ENCODE peak calls at places on chromosomes 16 and 17, in nine cellular contexts. One of them, this sample, is unnamed.

GRCh38 chr17:17763136-17763535 is 73.7 kb downstream of the SREBF1 start:
- DNase-seq in uterus: no peak
- DNase-seq in stomach: no peak
- DNase-seq in prostate gland: no peak
- DNase-seq in ovary: no peak
- DNase-seq in Peyer's patch: no peak
- DNase-seq in tibial nerve: no peak
- DNase-seq in heart left ventricle: no peak
- DNase-seq in adrenal gland: no peak
- DNase-seq in this sample: no peak

GRCh38 chr17:2996938-2997670 is 66.3 kb downstream of the OR1D5 start:
- DNase-seq in Peyer's patch: peak; percentile 19
- DNase-seq in uterus: no peak
- DNase-seq in heart left ventricle: no peak
- DNase-seq in ovary: no peak
- DNase-seq in stomach: no peak
- DNase-seq in prostate gland: no peak
- DNase-seq in tibial nerve: no peak
- DNase-seq in adrenal gland: no peak
- DNase-seq in this sample: no peak

GRCh38 chr17:7656958-7657715 is 6.4 kb downstream of the ATP1B2 start:
- DNase-seq in heart left ventricle: peak; percentile 76
- DNase-seq in ovary: peak; percentile 73
- DNase-seq in Peyer's patch: no peak
- DNase-seq in prostate gland: no peak
- DNase-seq in uterus: peak; percentile 63
- DNase-seq in adrenal gland: peak; percentile 93
- DNase-seq in tibial nerve: no peak
- DNase-seq in stomach: no peak
- DNase-seq in this sample: peak; percentile 46

GRCh38 chr17:1271020-1271423 is 778 bp downstream of the BHLHA9 start:
- DNase-seq in stomach: no peak
- DNase-seq in uterus: no peak
- DNase-seq in Peyer's patch: no peak
- DNase-seq in prostate gland: no peak
- DNase-seq in heart left ventricle: no peak
- DNase-seq in tibial nerve: no peak
- DNase-seq in ovary: no peak
- DNase-seq in adrenal gland: no peak
- DNase-seq in this sample: no peak

GRCh38 chr17:71936977-71937376 is 183.8 kb upstream of the SOX9 start:
- DNase-seq in uterus: no peak
- DNase-seq in ovary: no peak
- DNase-seq in stomach: no peak
- DNase-seq in prostate gland: no peak
- DNase-seq in adrenal gland: no peak
- DNase-seq in Peyer's patch: no peak
- DNase-seq in heart left ventricle: no peak
- DNase-seq in tibial nerve: no peak
- DNase-seq in this sample: no peak

GRCh38 chr17:8436169-8436932 is 667 bp downstream of the NDEL1 start:
- DNase-seq in heart left ventricle: peak; percentile 62
- DNase-seq in prostate gland: peak; percentile 41
- DNase-seq in Peyer's patch: peak; percentile 85
- DNase-seq in stomach: peak; percentile 69
- DNase-seq in adrenal gland: peak; percentile 76
- DNase-seq in tibial nerve: peak; percentile 18
- DNase-seq in uterus: no peak
- DNase-seq in ovary: peak; percentile 50
- DNase-seq in this sample: peak; percentile 61

GRCh38 chr17:73986641-73987177 is 216.8 kb upstream of the RPL38 start:
- DNase-seq in ovary: no peak
- DNase-seq in stomach: no peak
- DNase-seq in prostate gland: no peak
- DNase-seq in uterus: no peak
- DNase-seq in Peyer's patch: no peak
- DNase-seq in heart left ventricle: no peak
- DNase-seq in tibial nerve: no peak
- DNase-seq in adrenal gland: no peak
- DNase-seq in this sample: no peak

GRCh38 chr16:86319871-86320270 is 190.5 kb upstream of the FOXF1 start:
- DNase-seq in Peyer's patch: no peak
- DNase-seq in uterus: no peak
- DNase-seq in heart left ventricle: no peak
- DNase-seq in prostate gland: no peak
- DNase-seq in ovary: no peak
- DNase-seq in stomach: no peak
- DNase-seq in adrenal gland: no peak
- DNase-seq in tibial nerve: no peak
- DNase-seq in this sample: no peak

GRCh38 chr17:40516581-40517285 is 15.3 kb upstream of the TNS4 start:
- DNase-seq in uterus: peak; percentile 11
- DNase-seq in adrenal gland: no peak
- DNase-seq in tibial nerve: no peak
- DNase-seq in ovary: no peak
- DNase-seq in prostate gland: no peak
- DNase-seq in Peyer's patch: no peak
- DNase-seq in stomach: no peak
- DNase-seq in heart left ventricle: no peak
- DNase-seq in this sample: peak; percentile 2

GRCh38 chr17:77098884-77099545 is 41.8 kb upstream of the SEC14L1 start:
- DNase-seq in ovary: peak; percentile 51
- DNase-seq in Peyer's patch: no peak
- DNase-seq in heart left ventricle: peak; percentile 61
- DNase-seq in prostate gland: peak; percentile 53
- DNase-seq in uterus: peak; percentile 43
- DNase-seq in tibial nerve: no peak
- DNase-seq in stomach: peak; percentile 57
- DNase-seq in adrenal gland: peak; percentile 81
- DNase-seq in this sample: peak; percentile 55

GRCh38 chr17:62187681-62188080 is 122.6 kb upstream of the MED13 start:
- DNase-seq in tibial nerve: no peak
- DNase-seq in uterus: no peak
- DNase-seq in Peyer's patch: no peak
- DNase-seq in stomach: no peak
- DNase-seq in adrenal gland: no peak
- DNase-seq in ovary: no peak
- DNase-seq in prostate gland: no peak
- DNase-seq in heart left ventricle: no peak
- DNase-seq in this sample: no peak

GRCh38 chr17:60167095-60167741 is 17.4 kb downstream of the CA4 start:
- DNase-seq in adrenal gland: no peak
- DNase-seq in stomach: peak; percentile 82
- DNase-seq in heart left ventricle: no peak
- DNase-seq in prostate gland: no peak
- DNase-seq in ovary: no peak
- DNase-seq in Peyer's patch: no peak
- DNase-seq in tibial nerve: no peak
- DNase-seq in uterus: no peak
- DNase-seq in this sample: no peak

GRCh38 chr17:30942311-30943079 is 20.8 kb downstream of the ADAP2 start:
- DNase-seq in ovary: no peak
- DNase-seq in uterus: no peak
- DNase-seq in adrenal gland: no peak
- DNase-seq in prostate gland: no peak
- DNase-seq in heart left ventricle: no peak
- DNase-seq in Peyer's patch: no peak
- DNase-seq in stomach: no peak
- DNase-seq in tibial nerve: no peak
- DNase-seq in this sample: no peak

GRCh38 chr16:69412287-69412686 is 12.1 kb upstream of the CYB5B start:
- DNase-seq in adrenal gland: peak; percentile 81
- DNase-seq in heart left ventricle: no peak
- DNase-seq in Peyer's patch: no peak
- DNase-seq in stomach: no peak
- DNase-seq in uterus: no peak
- DNase-seq in prostate gland: no peak
- DNase-seq in ovary: no peak
- DNase-seq in tibial nerve: no peak
- DNase-seq in this sample: no peak

GRCh38 chr17:13204607-13205237 is 186.9 kb upstream of the ELAC2 start:
- DNase-seq in prostate gland: no peak
- DNase-seq in stomach: no peak
- DNase-seq in adrenal gland: no peak
- DNase-seq in ovary: no peak
- DNase-seq in heart left ventricle: no peak
- DNase-seq in tibial nerve: no peak
- DNase-seq in Peyer's patch: no peak
- DNase-seq in uterus: no peak
- DNase-seq in this sample: no peak

GRCh38 chr17:29119265-29119664 is 60.9 kb downstream of the MYO18A start:
- DNase-seq in tibial nerve: no peak
- DNase-seq in stomach: no peak
- DNase-seq in prostate gland: no peak
- DNase-seq in heart left ventricle: no peak
- DNase-seq in uterus: no peak
- DNase-seq in ovary: no peak
- DNase-seq in Peyer's patch: no peak
- DNase-seq in adrenal gland: no peak
- DNase-seq in this sample: no peak
- H3K36me3 ChIP-seq in tibial nerve: peaks cover 67% of the 10 kb centered on the region
- H3K36me3 ChIP-seq in stomach: peaks cover 86% of the 10 kb centered on the region
- H3K36me3 ChIP-seq in prostate gland: no peaks in the 10 kb centered on the region
- H3K36me3 ChIP-seq in heart left ventricle: peaks cover 74% of the 10 kb centered on the region
- H3K36me3 ChIP-seq in uterus: no peaks in the 10 kb centered on the region
- H3K36me3 ChIP-seq in ovary: no peaks in the 10 kb centered on the region
- H3K36me3 ChIP-seq in Peyer's patch: no peaks in the 10 kb centered on the region
- H3K36me3 ChIP-seq in adrenal gland: peaks cover 56% of the 10 kb centered on the region
- H3K36me3 ChIP-seq in this sample: peaks cover 26% of the 10 kb centered on the region

DNA sequence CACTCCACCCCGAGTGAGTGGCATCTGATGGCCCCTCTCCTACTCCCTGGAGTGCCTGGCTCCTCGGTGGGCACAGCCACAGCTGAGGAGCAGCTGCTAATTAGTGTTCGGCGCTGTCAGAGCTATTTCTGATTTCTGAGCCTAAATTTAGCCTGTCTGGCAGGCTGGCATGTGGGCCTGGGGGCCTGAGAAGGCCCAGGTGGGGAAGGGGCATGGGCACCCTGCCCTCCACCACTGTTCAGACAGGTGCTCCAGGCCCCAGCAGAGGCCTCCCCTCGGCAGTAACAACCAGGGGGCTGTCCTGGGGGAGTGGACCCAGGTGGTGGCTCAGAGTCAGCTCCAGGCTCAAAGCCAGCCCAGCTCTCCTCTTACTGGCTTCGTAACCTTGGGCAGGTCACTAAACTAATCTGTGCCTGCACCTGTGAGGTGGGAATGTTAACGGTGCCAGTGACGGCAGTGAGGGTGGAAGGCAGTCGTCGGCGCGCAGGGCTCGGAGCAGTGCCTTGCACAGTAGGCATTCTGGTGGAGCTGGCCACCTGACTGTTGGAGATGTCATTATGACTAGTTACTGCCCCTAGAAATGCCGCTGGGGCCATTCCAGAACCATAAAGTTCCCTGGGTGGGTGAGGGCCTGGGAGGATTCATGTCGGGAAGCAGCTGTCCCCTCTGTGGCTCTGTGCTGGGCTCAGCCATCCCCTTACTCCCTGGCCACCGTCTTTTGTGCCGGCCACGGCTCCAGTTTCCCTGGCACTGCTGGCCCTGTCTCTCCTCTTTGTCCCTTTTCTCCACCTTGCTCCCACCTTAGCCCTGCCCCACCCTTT is 6.6 kb downstream of the FMNL1 start:
- DNase-seq in prostate gland: no peak
- DNase-seq in uterus: no peak
- DNase-seq in Peyer's patch: no peak
- DNase-seq in adrenal gland: no peak
- DNase-seq in ovary: no peak
- DNase-seq in heart left ventricle: no peak
- DNase-seq in stomach: no peak
- DNase-seq in tibial nerve: no peak
- DNase-seq in this sample: no peak
- TF ChIP-seq POLR2A in prostate gland: no peak
- TF ChIP-seq POLR2A in uterus: no peak
- TF ChIP-seq POLR2A in Peyer's patch: no peak
- TF ChIP-seq POLR2A in adrenal gland: no peak
- TF ChIP-seq POLR2A in ovary: no peak
- TF ChIP-seq POLR2A in heart left ventricle: no peak
- TF ChIP-seq POLR2A in stomach: no peak
- TF ChIP-seq POLR2A in tibial nerve: no peak
- TF ChIP-seq POLR2A in this sample: no peak

DNA sequence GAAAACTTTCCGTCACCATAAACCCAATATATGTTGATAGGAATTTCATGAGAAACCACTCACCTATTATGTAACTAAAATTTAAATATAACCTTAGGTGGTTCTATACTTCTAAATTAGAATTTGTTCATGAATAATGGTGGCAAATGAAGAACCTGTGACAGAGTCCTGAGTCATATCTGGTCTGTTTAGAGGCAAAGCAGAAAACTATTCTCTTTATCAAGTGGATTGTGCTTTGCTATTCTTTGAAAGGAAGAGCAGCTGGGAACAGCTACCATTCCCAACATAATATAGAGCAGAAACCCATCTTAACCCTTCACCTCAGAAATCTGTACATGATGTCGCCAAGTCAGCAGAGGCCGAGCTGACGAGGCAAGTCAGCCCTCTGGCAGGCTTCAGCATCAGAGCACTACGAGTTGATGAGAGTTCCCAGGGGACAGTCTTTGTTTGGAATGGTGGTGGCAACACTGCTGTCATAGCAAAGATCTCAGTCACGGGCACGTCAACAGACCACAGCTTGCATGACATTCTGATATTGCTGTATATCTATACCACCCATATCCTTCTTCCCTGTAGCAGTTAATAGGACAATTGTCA is 631.9 kb upstream of the CA10 start:
- DNase-seq in uterus: no peak
- DNase-seq in adrenal gland: no peak
- DNase-seq in Peyer's patch: no peak
- DNase-seq in ovary: no peak
- DNase-seq in heart left ventricle: no peak
- DNase-seq in prostate gland: no peak
- DNase-seq in tibial nerve: no peak
- DNase-seq in stomach: no peak
- DNase-seq in this sample: no peak
- TF ChIP-seq CTCF in uterus: no peak
- TF ChIP-seq CTCF in adrenal gland: no peak
- TF ChIP-seq CTCF in Peyer's patch: no peak
- TF ChIP-seq CTCF in ovary: no peak
- TF ChIP-seq CTCF in heart left ventricle: no peak
- TF ChIP-seq CTCF in prostate gland: no peak
- TF ChIP-seq CTCF in tibial nerve: no peak
- TF ChIP-seq CTCF in stomach: no peak
- TF ChIP-seq CTCF in this sample: no peak

DNA sequence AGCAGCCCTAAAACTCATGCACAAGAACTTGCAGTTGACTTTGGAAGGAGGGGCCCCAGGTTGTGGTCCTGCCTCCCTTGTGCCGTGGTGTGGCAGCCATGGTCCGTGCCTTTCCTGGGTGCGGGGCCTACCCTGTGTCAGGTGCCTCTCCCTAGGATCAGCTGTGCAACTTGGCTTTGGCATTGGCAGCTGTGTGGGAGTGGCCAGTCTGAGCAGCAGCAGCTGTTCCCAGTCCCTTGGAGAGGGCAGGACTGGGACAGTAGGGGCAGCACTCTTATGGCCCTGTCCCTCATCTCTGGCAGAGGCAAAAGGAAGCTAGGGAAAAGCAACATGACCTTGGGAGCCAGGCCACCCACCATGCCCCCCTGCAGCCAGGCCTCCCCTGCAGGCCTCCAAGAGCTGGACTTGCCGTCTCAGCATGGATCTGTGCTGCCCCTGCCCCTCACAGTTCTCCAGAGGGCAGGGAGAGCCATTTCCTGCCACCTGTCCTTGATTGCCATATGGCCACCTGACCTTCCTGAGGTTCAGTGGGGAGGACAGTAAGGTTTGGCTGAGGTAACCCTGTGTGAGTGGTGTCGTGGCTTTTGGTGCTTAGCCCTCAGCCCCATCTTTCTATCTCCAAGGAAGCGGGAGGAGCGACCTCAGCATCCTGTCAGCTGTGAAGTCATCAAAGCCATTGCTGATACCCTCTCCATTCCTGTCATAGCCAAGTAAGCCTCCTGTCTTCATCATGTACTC is 15.5 kb upstream of the NFATC3 start:
- DNase-seq in uterus: no peak
- DNase-seq in Peyer's patch: peak; percentile 83
- DNase-seq in heart left ventricle: peak; percentile 48
- DNase-seq in ovary: no peak
- DNase-seq in prostate gland: no peak
- DNase-seq in adrenal gland: no peak
- DNase-seq in tibial nerve: no peak
- DNase-seq in stomach: no peak
- DNase-seq in this sample: no peak
- H3K36me3 ChIP-seq in uterus: no peaks in the 10 kb centered on the region
- H3K36me3 ChIP-seq in Peyer's patch: no peaks in the 10 kb centered on the region
- H3K36me3 ChIP-seq in heart left ventricle: peaks cover 45% of the 10 kb centered on the region
- H3K36me3 ChIP-seq in ovary: no peaks in the 10 kb centered on the region
- H3K36me3 ChIP-seq in prostate gland: no peaks in the 10 kb centered on the region
- H3K36me3 ChIP-seq in adrenal gland: peaks cover 15% of the 10 kb centered on the region
- H3K36me3 ChIP-seq in tibial nerve: peaks cover 58% of the 10 kb centered on the region
- H3K36me3 ChIP-seq in stomach: peaks cover 82% of the 10 kb centered on the region
- H3K36me3 ChIP-seq in this sample: peaks cover 11% of the 10 kb centered on the region